ENCODE peak calls at places on chromosomes 11 and 22, in five cellular contexts. G is pancreas, P is GM10248, O is amniotic stem cell, D is HFF-Myc. N is an unnamed sample.

GRCh38 chr11:32698579-32698978 is 95.9 kb downstream of the CCDC73 start:
- DNase-seq in D (no peak), G (no peak), P (no peak), O (no peak), N (no peak)

GRCh38 chr22:45998638-45999378 is 21.8 kb upstream of the WNT7B start:
- DNase-seq in D (no peak), O (no peak), P (no peak), G (peak), N (no peak)

GRCh38 chr22:26890870-26891269 is 233.5 kb downstream of the MIAT start:
- DNase-seq in D (no peak), P (no peak), O (no peak), G (no peak), N (no peak)

GRCh38 chr11:47391077-47391583 is 12.8 kb upstream of the SPI1 start:
- DNase-seq in P (no peak), G (no peak), O (no peak), D (no peak), N (no peak)

GRCh38 chr11:68461284-68461861 is 821 bp downstream of the PPP6R3 start:
- DNase-seq in O (no peak), D (no peak), G (no peak), P (peak), N (no peak)

GRCh38 chr11:2293396-2294339 is 8.1 kb downstream of the C11orf21 start:
- DNase-seq in O (no peak), P (no peak), D (no peak), G (no peak), N (peak)

GRCh38 chr11:75267171-75267970 is 26.8 kb downstream of the TPBGL start:
- DNase-seq in G (no peak), D (no peak), P (no peak), O (no peak), N (no peak)

GRCh38 chr11:117444256-117445096 is 116.8 kb downstream of the CEP164 start:
- DNase-seq in G (no peak), P (no peak), O (no peak), D (no peak), N (no peak)

GRCh38 chr11:36130401-36130800 is 158.8 kb downstream of the COMMD9 start:
- DNase-seq in D (no peak), G (no peak), O (no peak), P (no peak), N (no peak)

GRCh38 chr22:38080847-38081635 is 2.9 kb downstream of the SLC16A8 start:
- DNase-seq in O (no peak), D (no peak), G (peak), P (no peak), N (peak)

GRCh38 chr22:44532466-44533025 is 34.5 kb upstream of the RTL6 start:
- DNase-seq in G (no peak), O (no peak), P (no peak), D (no peak), N (no peak)

GRCh38 chr22:26428515-26429457 is at the start of gene ASPHD2:
- DNase-seq in O (peak), G (peak), P (peak), D (peak), N (peak)

GRCh38 chr22:38641476-38641875 is 14.7 kb downstream of the FAM227A start:
- DNase-seq in G (no peak), O (no peak), P (no peak), D (no peak), N (peak)

GRCh38 chr11:12088047-12088481 is 22.3 kb upstream of the MICAL2 start:
- DNase-seq in O (no peak), P (no peak), D (peak), G (no peak), N (no peak)

GRCh38 chr22:44497218-44497903 is 672 bp downstream of the RTL6 start:
- DNase-seq in G (peak), P (peak), O (no peak), D (no peak), N (no peak)

GRCh38 chr22:49570032-49570848 is 257.4 kb downstream of the BRD1 start:
- DNase-seq in D (no peak), P (no peak), O (no peak), G (no peak), N (no peak)

GRCh38 chr22:39686178-39686620 is 115.6 kb downstream of the CACNA1I start:
- DNase-seq in D (no peak), G (no peak), O (no peak), P (no peak), N (no peak)

GRCh38 chr22:23058481-23059336 is 11.6 kb upstream of the GNAZ start:
- DNase-seq in P (no peak), O (no peak), G (no peak), D (no peak), N (no peak)

GRCh38 chr11:18308242-18308641 is 13.7 kb downstream of the HPS5 start:
- DNase-seq in O (no peak), P (no peak), D (no peak), G (no peak), N (no peak)

GRCh38 chr11:61011950-61012830 is 40.7 kb downstream of the CD6 start:
- DNase-seq in G (no peak), O (no peak), D (no peak), P (no peak), N (no peak)

GRCh38 chr11:2448661-2449547 is 4.1 kb downstream of the KCNQ1 start:
- DNase-seq in P (no peak), D (no peak), O (no peak), G (no peak), N (no peak)

GRCh38 chr22:31757265-31757664 is 3.4 kb downstream of the DEPDC5 start:
- DNase-seq in O (no peak), P (no peak), G (no peak), D (no peak), N (no peak)

GRCh38 chr11:33065445-33066178 is 26.2 kb downstream of the TCP11L1 start:
- DNase-seq in G (peak), O (peak), P (peak), D (peak), N (peak)

GRCh38 chr11:68038718-68039525 is at the start of gene TCIRG1:
- DNase-seq in O (peak), D (no peak), G (peak), P (peak), N (peak)

GRCh38 chr11:14969922-14970323 is 2.2 kb downstream of the CALCA start:
- DNase-seq in G (peak), O (no peak), D (no peak), P (no peak), N (peak)

GRCh38 chr11:35337136-35337918 is 82.0 kb downstream of the SLC1A2 start:
- DNase-seq in O (peak), G (no peak), D (peak), P (no peak), N (peak)

GRCh38 chr11:119156496-119156895 is 7.6 kb downstream of the ABCG4 start:
- DNase-seq in P (no peak), O (no peak), G (no peak), D (no peak), N (no peak)

GRCh38 chr11:13297917-13298356 is 20.3 kb downstream of the BMAL1 start:
- DNase-seq in P (no peak), G (no peak), O (no peak), D (no peak), N (no peak)

GRCh38 chr11:116207349-116207748 is 565.4 kb downstream of the BUD13 start:
- DNase-seq in P (no peak), D (no peak), O (no peak), G (no peak), N (no peak)

GRCh38 chr11:66691311-66691980 is 13.8 kb upstream of the RBM4B start:
- DNase-seq in D (no peak), P (no peak), G (no peak), O (no peak), N (no peak)

GRCh38 chr11:93330446-93330984 is at the start of gene DEUP1:
- DNase-seq in D (no peak), G (peak), O (no peak), P (no peak), N (peak)

GRCh38 chr22:30636226-30637077 is 871 bp downstream of the SLC35E4 start:
- DNase-seq in G (peak), O (no peak), P (no peak), D (no peak), N (no peak)

GRCh38 chr11:131037873-131038272 is 121.6 kb upstream of the SNX19 start:
- DNase-seq in D (no peak), O (no peak), G (no peak), P (no peak), N (no peak)

GRCh38 chr11:19218801-19219460 is 17.1 kb upstream of the CSRP3 start:
- DNase-seq in P (no peak), D (no peak), O (no peak), G (no peak), N (no peak)

GRCh38 chr11:17543574-17544180 is 539 bp downstream of the USH1C start:
- DNase-seq in O (no peak), G (no peak), D (no peak), P (no peak), N (no peak)

GRCh38 chr11:78319453-78319955 is 98.1 kb downstream of the GAB2 start:
- DNase-seq in O (no peak), P (no peak), G (no peak), D (no peak), N (no peak)

N was measured in trophoblast cell.